ENCODE peak calls at places on chromosomes 11 and 22, in six cellular contexts. O is fibroblast of lung, G is endodermal cell, V is GM12878, J is GM12865, M is spleen. Q is an unnamed sample.

GRCh38 chr11:87425391-87425790 is 387.7 kb downstream of the TMEM135 start:
- DNase-seq in G (no peak), O (no peak), J (no peak), M (no peak), V (no peak), Q (no peak)

GRCh38 chr22:49193901-49194465 is 633.7 kb downstream of the BRD1 start:
- DNase-seq in O (no peak), J (no peak), V (no peak), M (peak; percentile 50), G (no peak), Q (no peak)

GRCh38 chr22:23984430-23984829 is 4.5 kb downstream of the GSTT2 start:
- DNase-seq in J (peak; percentile 68), M (no peak), O (peak; percentile 16), V (no peak), G (no peak), Q (no peak)

GRCh38 chr11:125167954-125168821 is 3.6 kb downstream of the PKNOX2 start:
- DNase-seq in G (no peak), O (peak; percentile 89), M (no peak), J (peak; percentile 45), V (no peak), Q (no peak)

GRCh38 chr22:20918663-20919220 is 1.5 kb downstream of the CRKL start:
- DNase-seq in O (no peak), V (no peak), M (peak; percentile 51), J (no peak), G (no peak), Q (no peak)

GRCh38 chr22:49979587-49980264 is 19.2 kb downstream of the PIM3 start:
- DNase-seq in G (peak; percentile 79), O (peak; percentile 45), J (peak; percentile 61), V (no peak), M (no peak), Q (no peak)

GRCh38 chr11:77173494-77173893 is 45.4 kb downstream of the MYO7A start:
- DNase-seq in G (no peak), M (no peak), O (no peak), J (no peak), V (no peak), Q (no peak)

GRCh38 chr11:15845261-15845660 is 511.1 kb downstream of the SOX6 start:
- DNase-seq in J (no peak), O (no peak), M (no peak), G (peak; percentile 83), V (no peak), Q (no peak)

GRCh38 chr11:10454506-10454901 is 560 bp upstream of the AMPD3 start:
- DNase-seq in G (peak; percentile 13), O (peak; percentile 3), V (no peak), M (no peak), J (no peak), Q (no peak)
- H3K4me3 ChIP-seq in G (no peak overlapping the region), O (no peak overlapping the region), V (no peak overlapping the region), M (no peak overlapping the region), J (no peak overlapping the region), Q (no peak overlapping the region)

GRCh38 chr11:120715239-120715638 is 203.7 kb downstream of the GRIK4 start:
- DNase-seq in O (peak; percentile 28), V (no peak), J (peak; percentile 69), G (no peak), M (no peak), Q (no peak)
- TF ChIP-seq CTCF in O (peak; percentile 66), V (peak; percentile 42), J (peak; percentile 76), G (peak; percentile 76), M (peak; percentile 46), Q (peak; percentile 85)

GRCh38 chr22:17085277-17086091 is 684 bp downstream of the IL17RA start:
- DNase-seq in V (no peak), M (no peak), O (peak; percentile 4), J (peak; percentile 32), G (peak; percentile 62), Q (no peak)

GRCh38 chr22:17083255-17083654 is 1.5 kb upstream of the IL17RA start:
- DNase-seq in J (no peak), M (no peak), V (no peak), G (no peak), O (no peak), Q (no peak)

GRCh38 chr22:17086301-17086700 is 1.5 kb downstream of the IL17RA start:
- DNase-seq in O (no peak), J (no peak), G (peak; percentile 41), M (no peak), V (no peak), Q (no peak)

GRCh38 chr22:17084554-17085276 is at the start of gene IL17RA:
- DNase-seq in G (peak; percentile 97), O (peak; percentile 80), M (peak; percentile 99), V (peak; percentile 68), J (peak; percentile 96), Q (peak; percentile 67)

GRCh38 chr22:17083811-17084540 is 824 bp upstream of the IL17RA start:
- DNase-seq in J (no peak), O (no peak), V (no peak), G (no peak), M (peak; percentile 88), Q (no peak)
- H3K4me3 ChIP-seq in J (peak overlapping the region; percentile 94), O (peak overlapping the region; percentile 39), V (peak overlapping the region; percentile 84), G (peak overlapping the region; percentile 78), M (peak overlapping the region; percentile 93), Q (peak overlapping the region; percentile 85)

GRCh38 chr22:37634505-37635002 is 4.9 kb upstream of the SH3BP1 start:
- DNase-seq in G (no peak), M (peak; percentile 82), J (peak; percentile 59), O (no peak), V (no peak), Q (no peak)
- TF ChIP-seq CTCF in G (no peak), M (no peak), J (peak; percentile 53), O (no peak), V (peak; percentile 29), Q (peak; percentile 58)

DNA sequence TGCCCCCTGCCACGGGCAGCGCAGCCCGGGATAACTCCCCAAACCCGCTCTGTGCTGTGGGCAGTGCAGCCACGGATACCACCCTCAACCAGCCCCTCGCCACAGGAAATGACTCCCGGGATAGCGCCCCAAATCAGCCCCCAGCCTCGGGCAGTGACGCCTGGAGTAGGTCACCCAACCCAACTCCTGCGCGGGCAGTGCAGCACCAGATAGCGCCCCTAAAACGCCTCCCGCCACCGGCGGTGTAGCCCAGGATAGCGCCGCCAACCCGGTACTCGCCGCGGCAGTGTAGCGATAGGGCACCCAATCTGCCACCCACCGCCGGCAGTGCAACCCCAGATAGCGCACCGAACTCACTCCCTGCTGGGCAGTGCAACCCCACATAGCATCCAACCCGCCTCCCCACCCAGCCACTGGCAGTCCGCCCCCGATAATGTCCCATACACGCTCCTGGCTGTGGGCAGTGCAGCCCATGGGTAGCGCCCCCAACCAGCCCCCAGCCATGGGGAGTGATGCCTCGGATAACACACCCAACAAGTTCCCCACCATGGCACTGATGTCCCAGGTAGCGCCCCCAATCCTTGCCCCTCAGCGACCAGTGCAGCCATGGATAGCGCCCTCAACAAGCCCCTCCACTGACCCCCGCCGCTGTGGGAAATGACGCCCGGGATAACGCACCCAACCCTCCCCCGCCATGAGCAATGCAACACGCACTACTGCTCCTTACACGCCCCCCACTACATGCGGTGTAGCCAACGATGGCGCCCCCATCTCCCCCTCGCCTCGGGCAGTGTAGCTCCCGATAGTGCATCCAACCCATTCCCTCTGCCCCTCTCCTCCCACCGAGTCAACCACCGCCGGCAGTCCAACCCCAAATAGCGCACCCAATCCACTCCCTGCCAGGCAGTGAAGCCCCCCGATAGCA is 1.4 kb downstream of the RFPL2 start:
- DNase-seq in V (no peak), J (no peak), O (no peak), G (peak; percentile 66), M (no peak), Q (no peak)
- H3K4me3 ChIP-seq in V (no peak overlapping the region), J (no peak overlapping the region), O (no peak overlapping the region), G (peak overlapping the region; percentile 85), M (peak overlapping the region; percentile 9), Q (no peak overlapping the region)